ENCODE peak calls at places on chromosome X, in eight cellular contexts. One of them, this sample, is unnamed.
A peak's percentile ranks its signal among the peaks of the same experiment; 100 is the strongest.

GRCh38 chrX:148573119-148573518 is 72.7 kb downstream of the AFF2 start:
- DNase-seq in GM23248: no peak
- DNase-seq in endothelial cell of umbilical vein: no peak
- DNase-seq in H1: no peak
- DNase-seq in GM12878: no peak
- DNase-seq in GM23338: peak; percentile 55
- DNase-seq in DND-41: no peak
- DNase-seq in fibroblast of lung: no peak
- DNase-seq in this sample: peak; percentile 50

GRCh38 chrX:10166731-10167149 is 10.0 kb downstream of the CLCN4 start:
- DNase-seq in GM23248: no peak
- DNase-seq in GM12878: no peak
- DNase-seq in endothelial cell of umbilical vein: no peak
- DNase-seq in H1: no peak
- DNase-seq in DND-41: no peak
- DNase-seq in GM23338: no peak
- DNase-seq in fibroblast of lung: no peak
- DNase-seq in this sample: no peak

GRCh38 chrX:23699636-23700194 is 32.4 kb downstream of the PRDX4 start:
- DNase-seq in GM12878: no peak
- DNase-seq in GM23248: peak; percentile 13
- DNase-seq in GM23338: peak; percentile 73
- DNase-seq in H1: no peak
- DNase-seq in endothelial cell of umbilical vein: no peak
- DNase-seq in DND-41: no peak
- DNase-seq in fibroblast of lung: peak; percentile 2
- DNase-seq in this sample: peak; percentile 10

GRCh38 chrX:11976663-11977062 is 161.6 kb upstream of the FRMPD4 start:
- DNase-seq in DND-41: no peak
- DNase-seq in fibroblast of lung: no peak
- DNase-seq in GM23248: no peak
- DNase-seq in GM23338: no peak
- DNase-seq in GM12878: no peak
- DNase-seq in endothelial cell of umbilical vein: no peak
- DNase-seq in H1: no peak
- DNase-seq in this sample: no peak

GRCh38 chrX:29911673-29912072 is 303.7 kb upstream of the MAGEB2 start:
- DNase-seq in fibroblast of lung: no peak
- DNase-seq in endothelial cell of umbilical vein: no peak
- DNase-seq in DND-41: no peak
- DNase-seq in GM23248: no peak
- DNase-seq in GM12878: no peak
- DNase-seq in GM23338: no peak
- DNase-seq in H1: no peak
- DNase-seq in this sample: no peak

GRCh38 chrX:87525771-87526229 is 8.2 kb downstream of the KLHL4 start:
- DNase-seq in H1: no peak
- DNase-seq in GM12878: no peak
- DNase-seq in endothelial cell of umbilical vein: peak; percentile 47
- DNase-seq in fibroblast of lung: peak; percentile 78
- DNase-seq in GM23338: no peak
- DNase-seq in GM23248: peak; percentile 23
- DNase-seq in DND-41: no peak
- DNase-seq in this sample: no peak

GRCh38 chrX:154469114-154469513 is 10.0 kb downstream of the LAGE3 start:
- DNase-seq in GM23338: no peak
- DNase-seq in DND-41: no peak
- DNase-seq in GM12878: no peak
- DNase-seq in GM23248: no peak
- DNase-seq in fibroblast of lung: no peak
- DNase-seq in H1: no peak
- DNase-seq in endothelial cell of umbilical vein: no peak
- DNase-seq in this sample: no peak

GRCh38 chrX:115260330-115260729 is 26.4 kb upstream of the LRCH2 start:
- DNase-seq in fibroblast of lung: peak; percentile 15
- DNase-seq in DND-41: no peak
- DNase-seq in endothelial cell of umbilical vein: no peak
- DNase-seq in GM23338: no peak
- DNase-seq in H1: no peak
- DNase-seq in GM12878: no peak
- DNase-seq in GM23248: peak; percentile 35
- DNase-seq in this sample: no peak

GRCh38 chrX:40152706-40153334 is 55.1 kb upstream of the BCOR start:
- DNase-seq in DND-41: no peak
- DNase-seq in H1: no peak
- DNase-seq in fibroblast of lung: no peak
- DNase-seq in GM12878: no peak
- DNase-seq in GM23338: peak; percentile 33
- DNase-seq in GM23248: peak; percentile 62
- DNase-seq in endothelial cell of umbilical vein: no peak
- DNase-seq in this sample: peak; percentile 62

GRCh38 chrX:69307736-69308135 is 142.5 kb upstream of the PJA1 start:
- DNase-seq in GM23248: no peak
- DNase-seq in GM12878: no peak
- DNase-seq in fibroblast of lung: no peak
- DNase-seq in H1: peak; percentile 17
- DNase-seq in endothelial cell of umbilical vein: no peak
- DNase-seq in DND-41: no peak
- DNase-seq in GM23338: no peak
- DNase-seq in this sample: peak; percentile 74

GRCh38 chrX:69309074-69309792 is 144.0 kb upstream of the PJA1 start:
- DNase-seq in fibroblast of lung: no peak
- DNase-seq in endothelial cell of umbilical vein: no peak
- DNase-seq in GM23338: no peak
- DNase-seq in H1: no peak
- DNase-seq in GM23248: no peak
- DNase-seq in DND-41: no peak
- DNase-seq in GM12878: no peak
- DNase-seq in this sample: no peak

GRCh38 chrX:69307029-69307428 is 141.8 kb upstream of the PJA1 start:
- DNase-seq in GM23248: no peak
- DNase-seq in DND-41: no peak
- DNase-seq in endothelial cell of umbilical vein: no peak
- DNase-seq in GM12878: no peak
- DNase-seq in fibroblast of lung: no peak
- DNase-seq in H1: no peak
- DNase-seq in GM23338: no peak
- DNase-seq in this sample: no peak

GRCh38 chrX:69306063-69306404 is 140.8 kb upstream of the PJA1 start:
- DNase-seq in GM23338: no peak
- DNase-seq in endothelial cell of umbilical vein: no peak
- DNase-seq in fibroblast of lung: no peak
- DNase-seq in H1: no peak
- DNase-seq in GM23248: no peak
- DNase-seq in GM12878: no peak
- DNase-seq in DND-41: no peak
- DNase-seq in this sample: no peak

GRCh38 chrX:69305333-69306062 is 140.2 kb upstream of the PJA1 start:
- DNase-seq in GM23338: peak; percentile 82
- DNase-seq in fibroblast of lung: no peak
- DNase-seq in endothelial cell of umbilical vein: no peak
- DNase-seq in H1: peak; percentile 60
- DNase-seq in GM23248: peak; percentile 41
- DNase-seq in DND-41: no peak
- DNase-seq in GM12878: no peak
- DNase-seq in this sample: peak; percentile 89
- H3K4me2 ChIP-seq in GM23338: peak overlapping the region; percentile 68
- H3K4me2 ChIP-seq in fibroblast of lung: no peak overlapping the region
- H3K4me2 ChIP-seq in endothelial cell of umbilical vein: no peak overlapping the region
- H3K4me2 ChIP-seq in H1: peak overlapping the region; percentile 47
- H3K4me2 ChIP-seq in GM23248: peak overlapping the region; percentile 20
- H3K4me2 ChIP-seq in DND-41: no peak overlapping the region
- H3K4me2 ChIP-seq in GM12878: no peak overlapping the region
- H3K4me2 ChIP-seq in this sample: no peak overlapping the region

DNA sequence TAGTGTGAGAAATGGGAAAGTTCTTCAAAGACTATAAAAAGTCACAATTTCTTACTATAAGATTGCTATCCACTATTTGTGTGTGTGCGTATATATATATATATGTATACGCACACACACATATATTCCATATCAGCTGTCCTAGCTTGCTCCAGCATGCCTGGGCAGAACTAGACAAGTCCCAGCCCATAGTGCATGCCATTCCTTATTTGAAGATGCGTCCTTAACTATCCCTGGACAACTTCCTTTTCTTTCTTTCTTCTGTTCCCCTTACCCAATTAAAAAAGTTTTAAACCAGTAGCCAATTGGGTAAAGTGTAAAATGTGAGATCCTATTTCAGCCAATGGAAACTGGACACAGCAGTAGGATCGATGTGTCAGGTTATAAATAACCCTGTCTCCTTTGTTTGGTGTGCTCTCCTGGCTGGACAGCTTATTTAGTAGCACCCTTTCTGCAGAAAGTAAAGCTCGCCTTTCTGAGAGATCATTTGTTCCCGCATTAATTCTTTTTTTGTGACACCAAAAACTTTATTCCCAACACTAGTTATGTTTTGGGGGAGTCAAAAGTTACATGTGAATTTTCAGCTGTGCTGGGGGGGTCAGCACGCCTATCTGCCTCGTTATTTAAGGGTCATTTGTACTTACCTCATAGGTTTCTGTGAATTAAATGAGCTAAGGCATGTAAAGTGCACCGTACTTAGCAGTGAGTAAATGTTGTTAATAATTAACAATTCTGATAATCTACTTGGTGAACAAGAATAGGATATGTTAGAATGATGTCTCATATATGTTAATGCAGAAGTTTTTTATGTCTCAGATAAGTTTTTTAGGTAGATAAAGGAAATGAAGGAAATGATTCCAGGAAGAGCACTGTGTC is 40.9 kb downstream of the KDM6A start:
- DNase-seq in GM23338: no peak
- DNase-seq in GM12878: no peak
- DNase-seq in H1: no peak
- DNase-seq in GM23248: no peak
- DNase-seq in endothelial cell of umbilical vein: no peak
- DNase-seq in fibroblast of lung: no peak
- DNase-seq in DND-41: no peak
- DNase-seq in this sample: no peak
- H4K20me1 ChIP-seq in GM23338: no peaks in the 10 kb centered on the region
- H4K20me1 ChIP-seq in GM12878: no peaks in the 10 kb centered on the region
- H4K20me1 ChIP-seq in H1: no peaks in the 10 kb centered on the region
- H4K20me1 ChIP-seq in GM23248: peaks cover 9% of the 10 kb centered on the region
- H4K20me1 ChIP-seq in endothelial cell of umbilical vein: no peaks in the 10 kb centered on the region
- H4K20me1 ChIP-seq in fibroblast of lung: peaks cover 2% of the 10 kb centered on the region
- H4K20me1 ChIP-seq in DND-41: peaks cover 19% of the 10 kb centered on the region
- H4K20me1 ChIP-seq in this sample: no peaks in the 10 kb centered on the region

GRCh38 chrX:152638443-152638904 is 779 bp downstream of the GABRQ start:
- DNase-seq in GM23248: no peak
- DNase-seq in H1: no peak
- DNase-seq in endothelial cell of umbilical vein: no peak
- DNase-seq in GM12878: no peak
- DNase-seq in GM23338: peak; percentile 10
- DNase-seq in DND-41: no peak
- DNase-seq in fibroblast of lung: no peak
- DNase-seq in this sample: no peak
- TF ChIP-seq EZH2 in GM23248: no peak
- TF ChIP-seq EZH2 in H1: no peak
- TF ChIP-seq EZH2 in endothelial cell of umbilical vein: no peak
- TF ChIP-seq EZH2 in GM12878: no peak
- TF ChIP-seq EZH2 in GM23338: no peak
- TF ChIP-seq EZH2 in DND-41: no peak
- TF ChIP-seq EZH2 in fibroblast of lung: no peak
- TF ChIP-seq EZH2 in this sample: no peak

DNA sequence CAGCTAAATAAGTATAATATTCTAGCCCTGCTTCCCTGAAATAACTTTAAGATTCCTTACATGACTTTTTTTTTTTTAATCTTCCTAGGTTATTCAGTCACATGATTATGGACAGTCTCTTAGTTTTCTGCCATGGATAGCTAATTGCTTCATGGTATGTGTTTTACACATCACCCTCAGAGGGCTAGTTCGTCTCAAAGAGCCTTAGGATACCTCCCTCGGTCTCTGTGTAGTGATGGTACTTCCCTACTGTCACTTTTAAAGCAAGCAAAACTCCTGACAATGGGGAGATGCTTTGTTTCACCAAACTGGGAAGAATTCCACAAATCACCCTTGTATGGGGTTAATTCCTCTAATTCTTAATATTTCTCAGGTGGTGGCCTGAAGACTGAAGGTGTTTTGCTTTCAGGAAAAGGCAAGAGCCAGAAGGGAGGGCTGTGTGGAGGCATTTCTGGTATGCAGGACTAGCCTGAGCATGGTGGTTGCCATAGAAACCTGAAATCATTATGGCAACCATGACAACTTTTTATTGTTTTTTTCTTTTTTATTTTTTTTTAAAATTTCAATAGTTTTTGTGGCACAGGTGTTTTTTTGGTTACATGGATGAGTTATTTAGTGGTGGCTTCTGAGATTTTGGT is 70.4 kb downstream of the BEX3 start:
- DNase-seq in endothelial cell of umbilical vein: no peak
- DNase-seq in GM12878: no peak
- DNase-seq in GM23338: peak; percentile 80
- DNase-seq in DND-41: no peak
- DNase-seq in fibroblast of lung: no peak
- DNase-seq in GM23248: peak; percentile 50
- DNase-seq in H1: no peak
- DNase-seq in this sample: peak; percentile 46
- H3K4me2 ChIP-seq in endothelial cell of umbilical vein: no peak overlapping the region
- H3K4me2 ChIP-seq in GM12878: no peak overlapping the region
- H3K4me2 ChIP-seq in GM23338: peak overlapping the region; percentile 36
- H3K4me2 ChIP-seq in DND-41: no peak overlapping the region
- H3K4me2 ChIP-seq in fibroblast of lung: no peak overlapping the region
- H3K4me2 ChIP-seq in GM23248: no peak overlapping the region
- H3K4me2 ChIP-seq in H1: no peak overlapping the region
- H3K4me2 ChIP-seq in this sample: peak overlapping the region; percentile 55